ENCODE peak calls at places on chromosomes 16 and 17, in eight cellular contexts. One of them, this sample, is unnamed.

GRCh38 chr16:71927383-71927782 is 32.1 kb downstream of the IST1 start:
- DNase-seq in NCI-H1105 treated with DMSO at 0.1 percent for 48 hours: no peak
- DNase-seq in astrocyte of the spinal cord: peak
- DNase-seq in astrocyte of the cerebellum: peak
- DNase-seq in NCI-H1436: no peak
- DNase-seq in sigmoid colon: peak
- DNase-seq in ELR: peak
- DNase-seq in GM23248: peak
- DNase-seq in this sample: peak

GRCh38 chr16:29820730-29821662 is 734 bp downstream of the MVP start:
- DNase-seq in GM23248: peak
- DNase-seq in astrocyte of the cerebellum: no peak
- DNase-seq in sigmoid colon: no peak
- DNase-seq in astrocyte of the spinal cord: no peak
- DNase-seq in NCI-H1105 treated with DMSO at 0.1 percent for 48 hours: no peak
- DNase-seq in ELR: peak
- DNase-seq in NCI-H1436: no peak
- DNase-seq in this sample: no peak

GRCh38 chr17:63706346-63707102 is 6.6 kb upstream of the LIMD2 start:
- DNase-seq in sigmoid colon: no peak
- DNase-seq in NCI-H1105 treated with DMSO at 0.1 percent for 48 hours: no peak
- DNase-seq in astrocyte of the spinal cord: no peak
- DNase-seq in astrocyte of the cerebellum: no peak
- DNase-seq in NCI-H1436: no peak
- DNase-seq in ELR: no peak
- DNase-seq in GM23248: no peak
- DNase-seq in this sample: no peak

GRCh38 chr16:17273142-17273561 is 197.6 kb downstream of the XYLT1 start:
- DNase-seq in GM23248: peak
- DNase-seq in NCI-H1436: no peak
- DNase-seq in sigmoid colon: no peak
- DNase-seq in astrocyte of the spinal cord: peak
- DNase-seq in ELR: peak
- DNase-seq in astrocyte of the cerebellum: peak
- DNase-seq in NCI-H1105 treated with DMSO at 0.1 percent for 48 hours: no peak
- DNase-seq in this sample: no peak

GRCh38 chr17:75896360-75897075 is at the start of gene TRIM65:
- DNase-seq in astrocyte of the spinal cord: peak
- DNase-seq in NCI-H1436: peak
- DNase-seq in sigmoid colon: peak
- DNase-seq in NCI-H1105 treated with DMSO at 0.1 percent for 48 hours: peak
- DNase-seq in ELR: peak
- DNase-seq in astrocyte of the cerebellum: no peak
- DNase-seq in GM23248: peak
- DNase-seq in this sample: no peak

GRCh38 chr17:35088911-35089845 is 25.7 kb upstream of the RFFL start:
- DNase-seq in astrocyte of the spinal cord: peak
- DNase-seq in GM23248: peak
- DNase-seq in NCI-H1105 treated with DMSO at 0.1 percent for 48 hours: peak
- DNase-seq in NCI-H1436: peak
- DNase-seq in astrocyte of the cerebellum: peak
- DNase-seq in sigmoid colon: peak
- DNase-seq in ELR: peak
- DNase-seq in this sample: no peak

GRCh38 chr16:86411878-86412277 is 98.4 kb upstream of the FOXF1 start:
- DNase-seq in ELR: no peak
- DNase-seq in GM23248: no peak
- DNase-seq in astrocyte of the spinal cord: no peak
- DNase-seq in astrocyte of the cerebellum: no peak
- DNase-seq in NCI-H1436: no peak
- DNase-seq in sigmoid colon: no peak
- DNase-seq in NCI-H1105 treated with DMSO at 0.1 percent for 48 hours: no peak
- DNase-seq in this sample: no peak

GRCh38 chr17:18967806-18968744 is 16.1 kb downstream of the SLC5A10 start:
- DNase-seq in astrocyte of the cerebellum: no peak
- DNase-seq in GM23248: peak
- DNase-seq in astrocyte of the spinal cord: no peak
- DNase-seq in sigmoid colon: no peak
- DNase-seq in NCI-H1105 treated with DMSO at 0.1 percent for 48 hours: no peak
- DNase-seq in ELR: peak
- DNase-seq in NCI-H1436: no peak
- DNase-seq in this sample: no peak

GRCh38 chr17:18382441-18383078 is 5.0 kb downstream of the EVPLL start:
- DNase-seq in NCI-H1105 treated with DMSO at 0.1 percent for 48 hours: no peak
- DNase-seq in astrocyte of the cerebellum: no peak
- DNase-seq in GM23248: no peak
- DNase-seq in astrocyte of the spinal cord: no peak
- DNase-seq in ELR: no peak
- DNase-seq in sigmoid colon: peak
- DNase-seq in NCI-H1436: no peak
- DNase-seq in this sample: no peak

GRCh38 chr17:17415006-17415405 is 61.8 kb upstream of the MED9 start:
- DNase-seq in GM23248: no peak
- DNase-seq in ELR: no peak
- DNase-seq in astrocyte of the cerebellum: no peak
- DNase-seq in NCI-H1105 treated with DMSO at 0.1 percent for 48 hours: no peak
- DNase-seq in NCI-H1436: no peak
- DNase-seq in astrocyte of the spinal cord: no peak
- DNase-seq in sigmoid colon: no peak
- DNase-seq in this sample: no peak

GRCh38 chr16:57462978-57463362 is 491 bp downstream of the POLR2C start:
- DNase-seq in NCI-H1105 treated with DMSO at 0.1 percent for 48 hours: no peak
- DNase-seq in astrocyte of the spinal cord: no peak
- DNase-seq in astrocyte of the cerebellum: no peak
- DNase-seq in NCI-H1436: no peak
- DNase-seq in sigmoid colon: no peak
- DNase-seq in GM23248: peak
- DNase-seq in ELR: peak
- DNase-seq in this sample: no peak

GRCh38 chr16:77450790-77451487 is 16.1 kb upstream of the ADAMTS18 start:
- DNase-seq in NCI-H1436: peak
- DNase-seq in ELR: no peak
- DNase-seq in GM23248: no peak
- DNase-seq in sigmoid colon: no peak
- DNase-seq in astrocyte of the spinal cord: no peak
- DNase-seq in astrocyte of the cerebellum: no peak
- DNase-seq in NCI-H1105 treated with DMSO at 0.1 percent for 48 hours: peak
- DNase-seq in this sample: no peak

GRCh38 chr17:77560417-77560816 is 398.1 kb upstream of the TNRC6C start:
- DNase-seq in astrocyte of the spinal cord: no peak
- DNase-seq in ELR: no peak
- DNase-seq in NCI-H1105 treated with DMSO at 0.1 percent for 48 hours: no peak
- DNase-seq in NCI-H1436: no peak
- DNase-seq in GM23248: no peak
- DNase-seq in astrocyte of the cerebellum: no peak
- DNase-seq in sigmoid colon: no peak
- DNase-seq in this sample: no peak

GRCh38 chr16:29315916-29316517 is 90.5 kb downstream of the NPIPB11 start:
- DNase-seq in astrocyte of the spinal cord: no peak
- DNase-seq in NCI-H1105 treated with DMSO at 0.1 percent for 48 hours: peak
- DNase-seq in astrocyte of the cerebellum: no peak
- DNase-seq in GM23248: no peak
- DNase-seq in sigmoid colon: peak
- DNase-seq in NCI-H1436: no peak
- DNase-seq in ELR: peak
- DNase-seq in this sample: no peak

GRCh38 chr16:1909661-1910231 is 8.5 kb downstream of the HS3ST6 start:
- DNase-seq in NCI-H1105 treated with DMSO at 0.1 percent for 48 hours: no peak
- DNase-seq in NCI-H1436: no peak
- DNase-seq in ELR: no peak
- DNase-seq in sigmoid colon: no peak
- DNase-seq in astrocyte of the spinal cord: no peak
- DNase-seq in astrocyte of the cerebellum: no peak
- DNase-seq in GM23248: no peak
- DNase-seq in this sample: no peak

GRCh38 chr17:20300399-20301037 is 166.8 kb downstream of the LGALS9B start:
- DNase-seq in GM23248: peak
- DNase-seq in NCI-H1105 treated with DMSO at 0.1 percent for 48 hours: no peak
- DNase-seq in ELR: peak
- DNase-seq in astrocyte of the cerebellum: peak
- DNase-seq in sigmoid colon: peak
- DNase-seq in NCI-H1436: no peak
- DNase-seq in astrocyte of the spinal cord: peak
- DNase-seq in this sample: no peak

GRCh38 chr17:44531019-44531418 is 26.3 kb upstream of the FZD2 start:
- DNase-seq in NCI-H1436: no peak
- DNase-seq in ELR: no peak
- DNase-seq in astrocyte of the spinal cord: no peak
- DNase-seq in GM23248: no peak
- DNase-seq in NCI-H1105 treated with DMSO at 0.1 percent for 48 hours: no peak
- DNase-seq in astrocyte of the cerebellum: no peak
- DNase-seq in sigmoid colon: no peak
- DNase-seq in this sample: no peak

GRCh38 chr17:34114174-34114573 is 140.9 kb upstream of the CCL2 start:
- DNase-seq in ELR: no peak
- DNase-seq in sigmoid colon: no peak
- DNase-seq in NCI-H1436: no peak
- DNase-seq in astrocyte of the spinal cord: no peak
- DNase-seq in NCI-H1105 treated with DMSO at 0.1 percent for 48 hours: no peak
- DNase-seq in GM23248: no peak
- DNase-seq in astrocyte of the cerebellum: no peak
- DNase-seq in this sample: no peak

GRCh38 chr17:34598161-34598776 is 18.9 kb downstream of the TMEM132E start:
- DNase-seq in astrocyte of the cerebellum: no peak
- DNase-seq in GM23248: no peak
- DNase-seq in NCI-H1436: peak
- DNase-seq in NCI-H1105 treated with DMSO at 0.1 percent for 48 hours: peak
- DNase-seq in astrocyte of the spinal cord: no peak
- DNase-seq in sigmoid colon: no peak
- DNase-seq in ELR: no peak
- DNase-seq in this sample: no peak

GRCh38 chr17:29784661-29785060 is 145.4 kb downstream of the SSH2 start:
- DNase-seq in GM23248: peak
- DNase-seq in ELR: peak
- DNase-seq in astrocyte of the spinal cord: peak
- DNase-seq in astrocyte of the cerebellum: no peak
- DNase-seq in NCI-H1105 treated with DMSO at 0.1 percent for 48 hours: no peak
- DNase-seq in sigmoid colon: no peak
- DNase-seq in NCI-H1436: no peak
- DNase-seq in this sample: no peak

GRCh38 chr17:46964315-46965265 is 14.5 kb downstream of the RPRML start:
- DNase-seq in astrocyte of the spinal cord: no peak
- DNase-seq in NCI-H1105 treated with DMSO at 0.1 percent for 48 hours: no peak
- DNase-seq in GM23248: peak
- DNase-seq in astrocyte of the cerebellum: no peak
- DNase-seq in NCI-H1436: no peak
- DNase-seq in ELR: peak
- DNase-seq in sigmoid colon: peak
- DNase-seq in this sample: no peak

GRCh38 chr17:73877962-73878361 is 233.7 kb upstream of the SDK2 start:
- DNase-seq in NCI-H1105 treated with DMSO at 0.1 percent for 48 hours: no peak
- DNase-seq in ELR: no peak
- DNase-seq in sigmoid colon: no peak
- DNase-seq in astrocyte of the spinal cord: no peak
- DNase-seq in NCI-H1436: no peak
- DNase-seq in astrocyte of the cerebellum: no peak
- DNase-seq in GM23248: no peak
- DNase-seq in this sample: no peak

GRCh38 chr16:28273511-28273910 is 18.8 kb upstream of the SBK1 start:
- DNase-seq in NCI-H1436: no peak
- DNase-seq in NCI-H1105 treated with DMSO at 0.1 percent for 48 hours: no peak
- DNase-seq in sigmoid colon: no peak
- DNase-seq in astrocyte of the cerebellum: no peak
- DNase-seq in astrocyte of the spinal cord: no peak
- DNase-seq in GM23248: no peak
- DNase-seq in ELR: no peak
- DNase-seq in this sample: no peak

GRCh38 chr17:31078290-31078689 is 16.5 kb upstream of the NF1 start:
- DNase-seq in sigmoid colon: no peak
- DNase-seq in GM23248: no peak
- DNase-seq in astrocyte of the spinal cord: no peak
- DNase-seq in ELR: no peak
- DNase-seq in astrocyte of the cerebellum: no peak
- DNase-seq in NCI-H1105 treated with DMSO at 0.1 percent for 48 hours: no peak
- DNase-seq in NCI-H1436: no peak
- DNase-seq in this sample: no peak

This sample was measured in smooth muscle cell of the brain vasculature.